ENCODE peak calls at places on chromosomes 1 and 21, in ten cellular contexts. S is NCI-H748 treated with DMSO at 0.1 percent for 48 hours, C is HS-27A, F is HEK293T, P is NCI-H2107, B is NCI-H774, Q is sciatic nerve, G is NCI-H1105, L is NCI-H2171 treated with DMSO at 0.1 percent for 48 hours, M is amniotic epithelial cell. Z is an unnamed sample.

GRCh38 chr1:225597926-225598575 is 54.9 kb downstream of the ENAH start:
- DNase-seq in S (no peak), C (no peak), F (no peak), P (no peak), B (no peak), Q (no peak), G (no peak), L (no peak), M (peak; percentile 61), Z (peak; percentile 49)

GRCh38 chr1:73593379-73593778 is 604.6 kb downstream of the LRRIQ3 start:
- DNase-seq in S (no peak), C (no peak), F (no peak), P (no peak), B (peak; percentile 9), Q (no peak), G (no peak), L (no peak), M (peak; percentile 3), Z (peak; percentile 4)

GRCh38 chr1:67460648-67461500 is 30.7 kb upstream of the SERBP1 start:
- DNase-seq in S (no peak), C (no peak), F (no peak), P (no peak), B (no peak), Q (no peak), G (no peak), L (no peak), M (no peak), Z (no peak)

GRCh38 chr1:155166373-155167165 is 6.5 kb downstream of the KRTCAP2 start:
- DNase-seq in S (no peak), C (no peak), F (peak; percentile 5), P (no peak), B (no peak), Q (peak; percentile 74), G (no peak), L (peak; percentile 75), M (no peak), Z (peak; percentile 39)

GRCh38 chr1:46137901-46138300 is 5.5 kb upstream of the PIK3R3 start:
- DNase-seq in S (no peak), C (no peak), F (no peak), P (no peak), B (no peak), Q (no peak), G (no peak), L (no peak), M (peak; percentile 50), Z (peak; percentile 60)

GRCh38 chr1:226482196-226482595 is 66.4 kb upstream of the STUM start:
- DNase-seq in S (no peak), C (no peak), F (no peak), P (no peak), B (no peak), Q (no peak), G (no peak), L (peak; percentile 11), M (no peak), Z (no peak)

GRCh38 chr1:164664127-164664526 is 105.1 kb downstream of the PBX1 start:
- DNase-seq in S (no peak), C (no peak), F (no peak), P (no peak), B (no peak), Q (no peak), G (no peak), L (no peak), M (no peak), Z (no peak)

GRCh38 chr1:110462964-110463363 is 12.0 kb downstream of the PROK1 start:
- DNase-seq in S (no peak), C (no peak), F (no peak), P (no peak), B (no peak), Q (no peak), G (no peak), L (peak; percentile 10), M (peak; percentile 83), Z (peak; percentile 70)

GRCh38 chr21:33931799-33932390 is 16.3 kb upstream of the ATP5PO start:
- DNase-seq in S (no peak), C (no peak), F (no peak), P (no peak), B (no peak), Q (no peak), G (no peak), L (no peak), M (no peak), Z (peak; percentile 60)

GRCh38 chr1:108194051-108194450 is 6.1 kb downstream of the SLC25A24 start:
- DNase-seq in S (no peak), C (no peak), F (no peak), P (no peak), B (no peak), Q (no peak), G (no peak), L (no peak), M (no peak), Z (no peak)

GRCh38 chr1:16051039-16051438 is 7.5 kb downstream of the CLCNKB start:
- DNase-seq in S (no peak), C (no peak), F (no peak), P (no peak), B (no peak), Q (no peak), G (no peak), L (no peak), M (no peak), Z (no peak)

GRCh38 chr1:88661188-88661587 is 22.9 kb upstream of the PKN2 start:
- DNase-seq in S (no peak), C (no peak), F (no peak), P (no peak), B (no peak), Q (no peak), G (no peak), L (no peak), M (no peak), Z (no peak)

GRCh38 chr1:47572731-47573505 is 135.1 kb downstream of the FOXD2 start:
- DNase-seq in S (no peak), C (no peak), F (no peak), P (no peak), B (no peak), Q (no peak), G (no peak), L (no peak), M (no peak), Z (no peak)

GRCh38 chr1:204584699-204585372 is 68.6 kb downstream of the MDM4 start:
- DNase-seq in S (no peak), C (no peak), F (no peak), P (no peak), B (no peak), Q (no peak), G (no peak), L (no peak), M (no peak), Z (no peak)

GRCh38 chr1:152047607-152047953 is 10.8 kb upstream of the S100A11 start:
- DNase-seq in S (no peak), C (no peak), F (no peak), P (no peak), B (no peak), Q (no peak), G (no peak), L (no peak), M (no peak), Z (no peak)

GRCh38 chr1:1116701-1117468 is 996 bp upstream of the C1orf159 start:
- DNase-seq in S (no peak), C (no peak), F (no peak), P (no peak), B (no peak), Q (peak; percentile 68), G (peak; percentile 22), L (no peak), M (no peak), Z (peak; percentile 19)

GRCh38 chr1:114756949-114757454 is 782 bp downstream of the CSDE1 start:
- DNase-seq in S (no peak), C (no peak), F (peak; percentile 20), P (no peak), B (no peak), Q (no peak), G (no peak), L (no peak), M (peak; percentile 65), Z (peak; percentile 76)

Z was measured in fibroblast of villous mesenchyme.